ENCODE peak calls at places on chromosomes 5 and 9, in nine cellular contexts. X is foreskin fibroblast, P is IMR-90, J is GM10248, I is osteoblast, O is A549, L is left lung, W is lung, C is WERI-Rb-1. U is an unnamed sample.
A peak's percentile ranks its signal among the peaks of the same experiment; 100 is the strongest.

GRCh38 chr5:172778223-172778814 is 7.3 kb upstream of the DUSP1 start:
- DNase-seq in X (peak; percentile 93), P (peak; percentile 89), J (no peak), I (peak; percentile 92), O (peak; percentile 82), L (no peak), W (no peak), C (peak; percentile 27), U (peak; percentile 83)

GRCh38 chr5:68343421-68343826 is 127.9 kb downstream of the PIK3R1 start:
- DNase-seq in X (peak; percentile 90), P (peak; percentile 81), J (peak; percentile 24), I (peak; percentile 61), O (peak; percentile 38), L (no peak), W (peak; percentile 42), C (no peak), U (no peak)

GRCh38 chr5:14581891-14582796 is 552 bp downstream of the OTULINL start:
- DNase-seq in X (peak; percentile 66), P (no peak), J (peak; percentile 57), I (peak; percentile 74), O (peak; percentile 73), L (peak; percentile 77), W (peak; percentile 70), C (peak; percentile 92), U (peak; percentile 72)

GRCh38 chr9:11966804-11967203 is 726.4 kb upstream of the TYRP1 start:
- DNase-seq in X (no peak), P (no peak), J (no peak), I (no peak), O (no peak), L (no peak), W (no peak), C (no peak), U (no peak)

GRCh38 chr5:172956936-172957335 is 2.3 kb upstream of the RPL26L1 start:
- DNase-seq in X (no peak), P (no peak), J (no peak), I (no peak), O (no peak), L (no peak), W (no peak), C (no peak), U (no peak)

GRCh38 chr5:160434022-160434531 is 12.4 kb downstream of the PTTG1 start:
- DNase-seq in X (no peak), P (no peak), J (peak; percentile 82), I (no peak), O (no peak), L (no peak), W (no peak), C (peak; percentile 28), U (no peak)

GRCh38 chr9:113151696-113152630 is 1.2 kb downstream of the SLC31A2 start:
- DNase-seq in X (no peak), P (no peak), J (no peak), I (no peak), O (no peak), L (no peak), W (no peak), C (no peak), U (peak; percentile 62)

GRCh38 chr5:168313596-168314204 is 22.3 kb downstream of the WWC1 start:
- DNase-seq in X (peak; percentile 35), P (no peak), J (no peak), I (no peak), O (no peak), L (no peak), W (no peak), C (no peak), U (no peak)

GRCh38 chr9:14030350-14030823 is 283.6 kb downstream of the NFIB start:
- DNase-seq in X (peak; percentile 88), P (peak; percentile 66), J (no peak), I (no peak), O (peak; percentile 48), L (no peak), W (no peak), C (no peak), U (no peak)

GRCh38 chr5:162474239-162474638 is 406.7 kb downstream of the GABRG2 start:
- DNase-seq in X (no peak), P (no peak), J (no peak), I (no peak), O (no peak), L (no peak), W (no peak), C (no peak), U (no peak)

GRCh38 chr5:100796851-100797250 is 106.2 kb downstream of the ST8SIA4 start:
- DNase-seq in X (no peak), P (no peak), J (no peak), I (no peak), O (no peak), L (no peak), W (no peak), C (no peak), U (no peak)

GRCh38 chr9:113999256-114000062 is 78.6 kb downstream of the AMBP start:
- DNase-seq in X (peak; percentile 27), P (no peak), J (no peak), I (peak; percentile 80), O (no peak), L (peak; percentile 29), W (no peak), C (no peak), U (peak; percentile 17)

DNA sequence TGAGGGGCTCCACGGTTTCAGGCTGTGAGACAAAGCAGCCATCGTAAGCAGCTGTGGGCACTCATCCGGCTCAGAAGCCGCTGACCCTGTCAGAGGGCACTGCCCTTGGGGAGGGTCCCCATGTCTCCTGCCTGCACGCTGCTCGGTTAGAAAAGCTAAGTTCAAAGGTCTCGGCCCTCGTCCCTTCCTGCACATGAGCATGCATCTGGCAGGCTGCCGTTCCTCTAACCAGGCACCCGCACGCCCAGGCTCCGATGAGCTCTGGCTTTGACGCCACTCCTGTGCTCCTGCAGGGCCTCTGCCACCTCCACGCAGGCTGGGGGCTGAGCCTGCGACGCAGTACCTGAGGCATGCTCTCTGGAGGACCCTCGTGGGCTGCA is 51.3 kb downstream of the NKD2 start:
- DNase-seq in X (no peak), P (no peak), J (no peak), I (peak; percentile 78), O (no peak), L (no peak), W (no peak), C (no peak), U (no peak)
- TF ChIP-seq CTCF in X (no peak), P (no peak), J (no peak), I (no peak), O (no peak), L (no peak), W (no peak), C (no peak), U (no peak)

GRCh38 chr9:109781086-109781485 is 1.1 kb downstream of the PALM2AKAP2 start:
- DNase-seq in X (peak; percentile 69), P (no peak), J (no peak), I (peak; percentile 87), O (no peak), L (no peak), W (no peak), C (no peak), U (no peak)

GRCh38 chr9:109781541-109782197 is 1.7 kb downstream of the PALM2AKAP2 start:
- DNase-seq in X (peak; percentile 48), P (peak; percentile 55), J (no peak), I (peak; percentile 76), O (no peak), L (no peak), W (no peak), C (no peak), U (no peak)

GRCh38 chr9:109776391-109776790 is 3.6 kb upstream of the PALM2AKAP2 start:
- DNase-seq in X (no peak), P (no peak), J (no peak), I (no peak), O (no peak), L (no peak), W (no peak), C (no peak), U (no peak)

GRCh38 chr9:109780453-109781033 is 545 bp downstream of the PALM2AKAP2 start:
- DNase-seq in X (peak; percentile 56), P (no peak), J (no peak), I (peak; percentile 87), O (no peak), L (no peak), W (no peak), C (no peak), U (no peak)

DNA sequence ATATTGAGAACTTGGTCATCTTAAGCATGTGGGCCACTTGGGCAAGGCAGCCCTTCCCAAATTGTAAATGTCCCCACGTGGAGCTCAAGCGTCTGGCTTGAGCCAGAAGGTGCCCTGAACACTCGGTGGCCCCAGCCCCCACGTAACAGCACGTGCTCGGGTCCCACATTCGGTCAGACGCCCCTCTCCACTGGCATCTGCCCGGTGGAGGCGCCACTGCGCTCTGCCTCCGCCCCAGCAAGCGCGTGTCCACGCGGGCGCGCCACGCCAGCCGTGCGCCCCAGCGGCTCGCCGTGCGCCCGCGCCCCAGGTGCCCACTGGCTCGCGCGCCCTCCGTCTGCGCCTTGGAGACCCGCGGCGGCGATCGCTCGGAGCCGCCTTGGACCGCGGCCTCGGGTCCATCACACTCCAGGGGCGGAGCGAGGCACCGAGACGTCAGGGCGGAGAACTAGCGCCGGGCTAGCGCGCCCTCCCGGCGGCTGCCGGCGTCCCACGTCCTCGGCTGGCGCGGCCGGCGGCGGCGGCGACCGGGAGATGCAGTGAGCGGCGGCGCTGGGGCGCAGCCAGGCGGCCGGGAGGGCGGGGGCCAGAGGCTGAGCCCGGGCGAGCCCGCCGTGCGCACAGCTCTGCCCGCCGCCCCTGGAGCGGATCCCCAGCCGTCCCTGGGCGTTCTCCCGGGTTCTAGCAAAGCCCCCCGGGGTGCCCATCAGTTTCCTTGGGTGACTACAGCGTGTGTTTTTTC is at the start of gene PALM2AKAP2:
- DNase-seq in X (peak; percentile 91), P (peak; percentile 68), J (no peak), I (peak; percentile 91), O (peak; percentile 43), L (peak; percentile 39), W (peak; percentile 31), C (peak; percentile 23), U (no peak)
- TF ChIP-seq CTCF in X (peak; percentile 29), P (peak; percentile 34), J (no peak), I (peak; percentile 2), O (peak; percentile 43), L (no peak), W (no peak), C (no peak), U (no peak)

GRCh38 chr9:92749071-92749933 is 15.3 kb downstream of the BICD2 start:
- DNase-seq in X (no peak), P (no peak), J (no peak), I (peak; percentile 30), O (no peak), L (no peak), W (no peak), C (peak; percentile 78), U (no peak)
- TF ChIP-seq CTCF in X (no peak), P (no peak), J (no peak), I (no peak), O (no peak), L (no peak), W (no peak), C (no peak), U (no peak)

DNA sequence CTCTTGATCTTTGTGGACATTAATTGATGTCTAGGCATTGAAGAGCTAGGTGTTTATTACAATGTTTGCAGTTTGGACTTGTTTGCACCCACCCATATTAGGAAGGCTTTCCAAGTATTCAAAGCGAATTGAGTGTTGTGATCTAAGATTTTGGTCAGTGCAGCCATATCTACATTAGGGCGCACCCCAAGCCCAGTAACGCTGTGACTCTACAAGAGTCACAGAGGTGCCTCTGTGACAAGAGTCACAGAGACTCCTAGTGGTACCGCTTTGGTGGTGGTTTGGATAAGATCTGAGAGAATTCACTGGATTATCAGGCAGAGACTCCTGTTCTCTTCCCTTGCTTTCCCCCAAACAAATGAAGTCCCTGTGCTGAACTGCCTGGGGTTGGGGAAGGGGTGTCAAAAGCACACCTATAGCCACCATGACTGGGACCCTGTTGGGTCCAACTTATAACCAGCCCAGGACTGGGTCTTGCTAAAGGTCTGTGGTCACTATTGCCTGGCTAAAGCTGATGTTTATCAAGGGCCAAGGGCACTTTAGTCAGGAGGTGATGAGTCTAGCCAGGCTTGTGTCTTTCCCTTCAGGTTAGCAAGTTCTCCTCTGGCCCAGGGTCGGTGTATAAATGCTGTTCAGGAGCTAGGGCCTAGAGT is 114.1 kb upstream of the RIOK2 start:
- DNase-seq in X (peak; percentile 58), P (peak; percentile 23), J (peak; percentile 39), I (peak; percentile 56), O (peak; percentile 31), L (no peak), W (no peak), C (peak; percentile 74), U (no peak)
- TF ChIP-seq CTCF in X (peak; percentile 26), P (peak; percentile 54), J (peak; percentile 31), I (peak; percentile 53), O (peak; percentile 15), L (no peak), W (no peak), C (peak; percentile 77), U (no peak)

U was measured in CD14-positive monocyte.